ENCODE peak calls at places on chromosomes 4 and X, in eight cellular contexts. Z is A549; A is body of pancreas; Q is COR-L47; D is D341Med; F is brain microvascular endothelial cell; I is activated naive CD4-positive, alpha-beta T cell treated with Interleukin-2 at 50 U/mL for 16 hours; E is iris pigment epithelial cell. V is an unnamed sample.
A peak's percentile ranks its signal among the peaks of the same experiment; 100 is the strongest.

GRCh38 chrX:131728295-131729145 is 184.6 kb downstream of the OR13H1 start:
- DNase-seq in I (no peak), F (peak; percentile 74), D (no peak), A (no peak), E (peak; percentile 61), Z (no peak), Q (no peak), V (no peak)

GRCh38 chrX:21840199-21840557 is 761 bp downstream of the MBTPS2 start:
- DNase-seq in Z (no peak), I (peak; percentile 18), A (no peak), D (no peak), F (no peak), E (peak; percentile 12), Q (no peak), V (no peak)

GRCh38 chrX:102765217-102765616 is 44.7 kb downstream of the GPRASP3 start:
- DNase-seq in Q (no peak), A (peak; percentile 6), D (no peak), I (no peak), F (peak; percentile 29), Z (no peak), E (peak; percentile 34), V (no peak)

GRCh38 chrX:27438937-27439336 is 24.2 kb downstream of the PPP4R3C start:
- DNase-seq in Q (no peak), F (no peak), E (no peak), I (no peak), A (no peak), D (no peak), Z (no peak), V (no peak)

GRCh38 chrX:66030505-66031317 is 9.2 kb downstream of the VSIG4 start:
- DNase-seq in A (no peak), I (peak; percentile 15), E (peak; percentile 4), F (peak; percentile 1), Q (no peak), Z (no peak), D (no peak), V (no peak)

GRCh38 chr4:95231713-95232112 is 317.1 kb downstream of the UNC5C start:
- DNase-seq in Q (peak; percentile 56), A (no peak), I (no peak), E (no peak), D (no peak), Z (no peak), F (no peak), V (no peak)

GRCh38 chr4:1776521-1777161 is 16.5 kb upstream of the FGFR3 start:
- DNase-seq in D (no peak), A (peak; percentile 59), E (no peak), I (no peak), F (no peak), Q (no peak), Z (no peak), V (no peak)

GRCh38 chrX:56726609-56727008 is 2.4 kb upstream of the NBDY start:
- DNase-seq in Z (peak; percentile 24), E (peak; percentile 64), D (peak; percentile 17), I (no peak), Q (no peak), A (peak; percentile 23), F (peak; percentile 27), V (no peak)

GRCh38 chr4:149933883-149934282 is 118.2 kb upstream of the IQCM start:
- DNase-seq in F (no peak), A (no peak), Z (no peak), I (no peak), E (no peak), Q (no peak), D (no peak), V (no peak)

GRCh38 chr4:179605196-179605595 is 2163.0 kb upstream of the AGA start:
- DNase-seq in Z (no peak), Q (no peak), A (no peak), E (peak; percentile 24), D (no peak), F (peak; percentile 33), I (no peak), V (no peak)

GRCh38 chr4:124111922-124112321 is 600.6 kb downstream of the ANKRD50 start:
- DNase-seq in Z (peak; percentile 3), D (peak; percentile 47), Q (peak; percentile 48), E (peak; percentile 91), A (peak; percentile 17), F (peak; percentile 67), I (no peak), V (no peak)

GRCh38 chr4:90950385-90950841 is 823.2 kb downstream of the CCSER1 start:
- DNase-seq in Q (peak; percentile 21), F (no peak), D (no peak), Z (no peak), E (peak; percentile 12), I (no peak), A (no peak), V (no peak)

GRCh38 chr4:155745984-155746383 is 12.8 kb upstream of the GUCY1B1 start:
- DNase-seq in Z (no peak), I (no peak), A (peak; percentile 7), F (peak; percentile 1), E (peak; percentile 87), Q (no peak), D (no peak), V (no peak)

GRCh38 chrX:133302775-133303445 is 84.8 kb upstream of the TFDP3 start:
- DNase-seq in D (no peak), E (peak; percentile 12), F (peak; percentile 12), Z (no peak), I (no peak), Q (no peak), A (no peak), V (no peak)

GRCh38 chrX:150227321-150227860 is 135.7 kb upstream of the MAMLD1 start:
- DNase-seq in A (no peak), I (no peak), E (no peak), Q (no peak), Z (no peak), D (no peak), F (no peak), V (no peak)

GRCh38 chr4:150960079-150960478 is 55.0 kb downstream of the LRBA start:
- DNase-seq in F (peak; percentile 34), A (no peak), D (peak; percentile 50), Z (peak; percentile 10), I (no peak), E (peak; percentile 60), Q (no peak), V (no peak)

GRCh38 chr4:41933997-41934812 is 1.0 kb upstream of the TMEM33 start:
- DNase-seq in F (no peak), A (peak; percentile 22), D (no peak), E (peak; percentile 15), Q (no peak), I (no peak), Z (no peak), V (no peak)

GRCh38 chrX:134338527-134338926 is 101.5 kb downstream of the CCDC160 start:
- DNase-seq in E (no peak), A (no peak), D (no peak), F (no peak), I (no peak), Q (no peak), Z (no peak), V (no peak)

GRCh38 chr4:148116264-148116663 is 325.9 kb downstream of the NR3C2 start:
- DNase-seq in Z (no peak), Q (peak; percentile 85), A (no peak), I (no peak), F (no peak), D (no peak), E (peak; percentile 87), V (no peak)

GRCh38 chrX:45849261-45849660 is 648.6 kb upstream of the DIPK2B start:
- DNase-seq in A (no peak), D (peak; percentile 29), Q (no peak), I (peak; percentile 14), F (peak; percentile 56), E (peak; percentile 88), Z (peak; percentile 43), V (no peak)

GRCh38 chr4:122151982-122152698 is at the start of gene BLTP1:
- DNase-seq in D (peak; percentile 98), I (peak; percentile 90), A (peak; percentile 86), E (peak; percentile 75), Q (peak; percentile 85), Z (peak; percentile 60), F (peak; percentile 73), V (peak; percentile 80)

GRCh38 chrX:45571453-45571852 is 370.8 kb upstream of the DIPK2B start:
- DNase-seq in I (no peak), Z (no peak), Q (no peak), A (no peak), D (no peak), F (no peak), E (no peak), V (no peak)

GRCh38 chrX:37818031-37818430 is 29.3 kb downstream of the DYNLT3 start:
- DNase-seq in E (no peak), I (no peak), Z (no peak), D (no peak), F (no peak), A (no peak), Q (no peak), V (no peak)

GRCh38 chr4:138938371-138938699 is 77.2 kb upstream of the NOCT start:
- DNase-seq in E (peak; percentile 62), Q (peak; percentile 61), Z (peak; percentile 11), D (peak; percentile 44), F (no peak), A (no peak), I (no peak), V (no peak)

GRCh38 chrX:9352243-9352642 is 112.6 kb upstream of the TBL1X start:
- DNase-seq in Q (no peak), Z (no peak), I (no peak), E (no peak), A (no peak), D (no peak), F (no peak), V (no peak)

GRCh38 chr4:173332021-173332487 is 2.1 kb downstream of the HMGB2 start:
- DNase-seq in A (no peak), E (peak; percentile 68), D (no peak), Q (no peak), Z (no peak), F (no peak), I (no peak), V (no peak)

GRCh38 chr4:112231779-112232713 is at the start of gene AP1AR:
- DNase-seq in Q (peak; percentile 76), A (peak; percentile 81), Z (peak; percentile 66), F (peak; percentile 63), D (peak; percentile 93), E (peak; percentile 77), I (peak; percentile 83), V (peak; percentile 87)

GRCh38 chr4:110550260-110550659 is 72.6 kb downstream of the PITX2 start:
- DNase-seq in Z (no peak), E (peak; percentile 64), Q (no peak), I (no peak), D (no peak), F (peak; percentile 11), A (no peak), V (no peak)

GRCh38 chrX:111355523-111356122 is 56.4 kb downstream of the DCX start:
- DNase-seq in E (no peak), A (no peak), F (no peak), I (no peak), Z (no peak), Q (no peak), D (no peak), V (no peak)

V was measured in natural killer cell.